ENCODE peak calls at places on chromosomes 7 and 10, in five cellular contexts. One of them, this sample, is unnamed.

GRCh38 chr10:110306452-110306768 is 1.7 kb upstream of the SMNDC1 start:
- DNase-seq in heart right ventricle: no peak
- DNase-seq in IMR-90: no peak
- DNase-seq in cardiac fibroblast: no peak
- DNase-seq in lower lobe of right lung: no peak
- DNase-seq in this sample: no peak

GRCh38 chr7:73610105-73610504 is 14.2 kb downstream of the MLXIPL start:
- DNase-seq in heart right ventricle: no peak
- DNase-seq in IMR-90: no peak
- DNase-seq in cardiac fibroblast: no peak
- DNase-seq in lower lobe of right lung: no peak
- DNase-seq in this sample: no peak

GRCh38 chr7:135232720-135233119 is 918 bp upstream of the STRA8 start:
- DNase-seq in heart right ventricle: no peak
- DNase-seq in IMR-90: no peak
- DNase-seq in cardiac fibroblast: no peak
- DNase-seq in lower lobe of right lung: no peak
- DNase-seq in this sample: no peak

GRCh38 chr10:91700788-91701444 is 68.0 kb upstream of the PPP1R3C start:
- DNase-seq in heart right ventricle: no peak
- DNase-seq in IMR-90: peak
- DNase-seq in cardiac fibroblast: peak
- DNase-seq in lower lobe of right lung: no peak
- DNase-seq in this sample: peak

GRCh38 chr10:62814901-62815372 is 1.2 kb downstream of the EGR2 start:
- DNase-seq in heart right ventricle: no peak
- DNase-seq in IMR-90: no peak
- DNase-seq in cardiac fibroblast: peak
- DNase-seq in lower lobe of right lung: peak
- DNase-seq in this sample: no peak

GRCh38 chr7:101390901-101391301 is 28.2 kb downstream of the COL26A1 start:
- DNase-seq in heart right ventricle: peak
- DNase-seq in IMR-90: no peak
- DNase-seq in cardiac fibroblast: peak
- DNase-seq in lower lobe of right lung: no peak
- DNase-seq in this sample: peak

GRCh38 chr7:18179058-18179457 is 151.4 kb upstream of the PRPS1L1 start:
- DNase-seq in heart right ventricle: no peak
- DNase-seq in IMR-90: no peak
- DNase-seq in cardiac fibroblast: no peak
- DNase-seq in lower lobe of right lung: no peak
- DNase-seq in this sample: no peak

GRCh38 chr10:100519321-100520051 is at the start of gene SEC31B:
- DNase-seq in heart right ventricle: peak
- DNase-seq in IMR-90: no peak
- DNase-seq in cardiac fibroblast: no peak
- DNase-seq in lower lobe of right lung: peak
- DNase-seq in this sample: no peak

GRCh38 chr7:7650682-7651206 is 10.2 kb downstream of the UMAD1 start:
- DNase-seq in heart right ventricle: no peak
- DNase-seq in IMR-90: no peak
- DNase-seq in cardiac fibroblast: no peak
- DNase-seq in lower lobe of right lung: no peak
- DNase-seq in this sample: no peak

GRCh38 chr7:141752634-141753033 is 11.3 kb upstream of the TAS2R3 start:
- DNase-seq in heart right ventricle: no peak
- DNase-seq in IMR-90: no peak
- DNase-seq in cardiac fibroblast: no peak
- DNase-seq in lower lobe of right lung: no peak
- DNase-seq in this sample: peak
- TF ChIP-seq CTCF in heart right ventricle: no peak
- TF ChIP-seq CTCF in IMR-90: peak
- TF ChIP-seq CTCF in cardiac fibroblast: peak
- TF ChIP-seq CTCF in lower lobe of right lung: peak
- TF ChIP-seq CTCF in this sample: peak

GRCh38 chr7:96285579-96285978 is 36.3 kb downstream of the SLC25A13 start:
- DNase-seq in heart right ventricle: no peak
- DNase-seq in IMR-90: peak
- DNase-seq in cardiac fibroblast: no peak
- DNase-seq in lower lobe of right lung: no peak
- DNase-seq in this sample: no peak
- TF ChIP-seq CTCF in heart right ventricle: no peak
- TF ChIP-seq CTCF in IMR-90: no peak
- TF ChIP-seq CTCF in cardiac fibroblast: no peak
- TF ChIP-seq CTCF in lower lobe of right lung: no peak
- TF ChIP-seq CTCF in this sample: no peak

GRCh38 chr7:128318696-128319095 is 25.0 kb downstream of the RBM28 start:
- DNase-seq in heart right ventricle: no peak
- DNase-seq in IMR-90: no peak
- DNase-seq in cardiac fibroblast: no peak
- DNase-seq in lower lobe of right lung: no peak
- DNase-seq in this sample: no peak

GRCh38 chr7:128323489-128324362 is 20.0 kb downstream of the RBM28 start:
- DNase-seq in heart right ventricle: peak
- DNase-seq in IMR-90: peak
- DNase-seq in cardiac fibroblast: peak
- DNase-seq in lower lobe of right lung: no peak
- DNase-seq in this sample: no peak

GRCh38 chr7:128324363-128324680 is 19.4 kb downstream of the RBM28 start:
- DNase-seq in heart right ventricle: no peak
- DNase-seq in IMR-90: no peak
- DNase-seq in cardiac fibroblast: no peak
- DNase-seq in lower lobe of right lung: no peak
- DNase-seq in this sample: no peak

GRCh38 chr7:128321044-128321422 is 22.7 kb downstream of the RBM28 start:
- DNase-seq in heart right ventricle: no peak
- DNase-seq in IMR-90: no peak
- DNase-seq in cardiac fibroblast: no peak
- DNase-seq in lower lobe of right lung: no peak
- DNase-seq in this sample: no peak

DNA sequence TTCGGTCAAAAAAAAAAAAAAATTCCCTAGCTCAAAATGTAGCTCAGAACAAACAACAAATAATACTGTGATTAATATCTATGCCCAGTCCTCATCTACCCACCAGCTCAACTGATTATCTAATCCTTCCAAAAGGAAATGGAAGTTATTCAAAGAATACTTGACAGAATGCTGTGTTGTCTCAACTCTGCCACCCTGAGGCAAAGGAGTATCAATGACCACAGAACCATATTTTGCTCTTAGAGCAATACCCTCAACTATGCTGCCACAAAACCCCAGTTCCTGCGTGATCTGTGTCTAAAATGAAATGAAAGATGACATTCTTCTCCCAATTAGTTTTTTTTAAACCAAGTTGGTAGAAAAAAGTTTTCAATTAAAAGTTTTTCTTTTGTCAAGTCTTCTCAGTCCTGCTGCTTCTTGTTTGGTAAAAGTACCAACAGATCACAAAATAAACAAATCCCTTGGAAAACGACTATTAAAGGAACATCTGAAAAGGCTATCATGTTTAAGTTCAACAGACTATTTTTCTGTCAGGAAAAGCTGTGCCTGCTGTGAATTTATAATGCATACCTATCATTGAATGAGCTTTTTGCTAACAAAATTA is 21.6 kb downstream of the RBM28 start:
- DNase-seq in heart right ventricle: no peak
- DNase-seq in IMR-90: peak
- DNase-seq in cardiac fibroblast: peak
- DNase-seq in lower lobe of right lung: no peak
- DNase-seq in this sample: peak
- TF ChIP-seq CTCF in heart right ventricle: peak
- TF ChIP-seq CTCF in IMR-90: peak
- TF ChIP-seq CTCF in cardiac fibroblast: peak
- TF ChIP-seq CTCF in lower lobe of right lung: peak
- TF ChIP-seq CTCF in this sample: peak

GRCh38 chr7:157386979-157387800 is 50.4 kb downstream of the DNAJB6 start:
- DNase-seq in heart right ventricle: peak
- DNase-seq in IMR-90: peak
- DNase-seq in cardiac fibroblast: peak
- DNase-seq in lower lobe of right lung: peak
- DNase-seq in this sample: peak
- TF ChIP-seq CTCF in heart right ventricle: peak
- TF ChIP-seq CTCF in IMR-90: peak
- TF ChIP-seq CTCF in cardiac fibroblast: peak
- TF ChIP-seq CTCF in lower lobe of right lung: peak
- TF ChIP-seq CTCF in this sample: peak

DNA sequence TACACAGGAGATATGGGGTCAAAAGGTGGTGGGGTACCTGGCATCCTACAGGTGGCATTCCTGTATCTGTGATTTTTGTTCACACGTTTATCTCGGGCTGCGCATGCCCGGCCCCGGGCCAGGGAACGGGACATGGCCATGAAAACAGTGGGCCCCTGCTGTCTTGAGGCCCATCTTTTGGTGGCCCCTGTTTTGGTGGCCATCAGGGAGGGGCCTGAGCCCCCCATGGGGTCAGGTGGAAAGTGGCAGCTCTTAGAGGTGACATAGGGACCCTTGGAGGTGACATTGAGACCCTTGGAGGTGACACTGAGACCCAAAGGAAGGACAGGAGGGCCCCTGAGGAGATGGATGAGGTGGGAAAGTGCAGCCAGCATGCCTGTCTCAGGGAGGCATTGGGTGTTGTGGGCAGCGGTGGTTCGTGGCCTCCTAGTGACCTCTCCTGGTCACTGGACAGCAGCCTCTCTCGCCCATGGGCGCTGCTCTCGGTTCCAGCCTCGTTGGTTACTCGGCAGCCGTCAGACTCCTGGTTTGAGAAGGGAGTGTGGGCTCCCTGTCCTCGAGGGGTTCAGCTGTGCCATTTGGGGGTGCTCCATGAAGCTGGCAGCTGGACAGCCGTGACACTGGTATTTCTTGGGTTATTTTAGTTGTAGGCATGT is 39.9 kb downstream of the INPP5A start:
- DNase-seq in heart right ventricle: no peak
- DNase-seq in IMR-90: no peak
- DNase-seq in cardiac fibroblast: peak
- DNase-seq in lower lobe of right lung: no peak
- DNase-seq in this sample: peak
- TF ChIP-seq CTCF in heart right ventricle: peak
- TF ChIP-seq CTCF in IMR-90: peak
- TF ChIP-seq CTCF in cardiac fibroblast: no peak
- TF ChIP-seq CTCF in lower lobe of right lung: peak
- TF ChIP-seq CTCF in this sample: peak

DNA sequence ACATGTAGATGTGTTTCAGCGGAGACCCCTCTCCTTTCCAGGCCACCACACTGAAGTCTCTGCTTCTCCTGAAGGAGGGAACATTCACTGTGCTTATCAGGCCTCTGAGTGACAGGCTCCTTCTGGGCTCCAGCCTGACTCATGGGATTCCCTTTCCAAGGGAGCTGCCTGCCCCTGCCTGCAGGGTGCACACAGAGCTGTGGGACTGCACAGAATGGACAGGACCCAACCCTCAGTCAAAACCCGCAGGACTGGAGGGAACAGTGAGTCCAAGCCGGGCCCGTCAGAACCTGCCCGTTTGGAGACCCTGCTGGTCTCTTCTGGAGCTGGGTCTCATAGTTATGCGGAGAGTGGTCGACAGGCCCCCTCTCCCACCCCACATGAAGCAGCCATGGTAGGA is 32.6 kb downstream of the PLAC9 start:
- DNase-seq in heart right ventricle: no peak
- DNase-seq in IMR-90: peak
- DNase-seq in cardiac fibroblast: peak
- DNase-seq in lower lobe of right lung: no peak
- DNase-seq in this sample: peak
- TF ChIP-seq CTCF in heart right ventricle: no peak
- TF ChIP-seq CTCF in IMR-90: peak
- TF ChIP-seq CTCF in cardiac fibroblast: peak
- TF ChIP-seq CTCF in lower lobe of right lung: no peak
- TF ChIP-seq CTCF in this sample: peak